ENCODE peak calls at places on chromosomes 5 and 9, in five cellular contexts. N, A, E, H and J are unnamed samples.

GRCh38 chr9:128809036-128809599 is 9.2 kb upstream of the ENDOG start:
- DNase-seq in H (no peak), N (no peak), E (no peak), A (no peak), J (no peak)

GRCh38 chr5:171975262-171975876 is 31.1 kb downstream of the FBXW11 start:
- DNase-seq in E (peak; percentile 20), N (peak; percentile 28), H (no peak), A (no peak), J (no peak)

GRCh38 chr9:13719981-13720380 is 440.5 kb upstream of the MPDZ start:
- DNase-seq in A (no peak), H (no peak), N (no peak), E (peak; percentile 40), J (no peak)

GRCh38 chr5:156094001-156094400 is 233.0 kb upstream of the SGCD start:
- DNase-seq in E (peak; percentile 90), H (no peak), N (no peak), A (no peak), J (peak; percentile 28)

GRCh38 chr9:129561594-129562281 is 59.2 kb downstream of the C9orf50 start:
- DNase-seq in N (no peak), E (no peak), A (no peak), H (no peak), J (no peak)

GRCh38 chr9:97873877-97874276 is 20.9 kb downstream of the FOXE1 start:
- DNase-seq in E (no peak), H (no peak), A (no peak), N (no peak), J (no peak)

GRCh38 chr9:117355542-117355941 is 59.3 kb downstream of the ASTN2 start:
- DNase-seq in N (no peak), H (no peak), E (no peak), A (no peak), J (no peak)

GRCh38 chr9:127318651-127319167 is 54.1 kb downstream of the GARNL3 start:
- DNase-seq in E (peak; percentile 24), H (no peak), A (no peak), N (no peak), J (no peak)

GRCh38 chr9:26081847-26082246 is 403.6 kb upstream of the TUSC1 start:
- DNase-seq in H (no peak), A (no peak), E (no peak), N (no peak), J (no peak)

GRCh38 chr9:127854169-127854833 is at the start of gene ENG:
- DNase-seq in A (no peak), E (peak; percentile 85), H (no peak), N (no peak), J (peak; percentile 92)

GRCh38 chr5:92613546-92613945 is 967.5 kb downstream of the NR2F1-AS1 start:
- DNase-seq in H (no peak), N (no peak), E (no peak), A (no peak), J (no peak)

GRCh38 chr5:168207450-168208029 is 83.9 kb upstream of the WWC1 start:
- DNase-seq in E (no peak), N (no peak), A (no peak), H (no peak), J (no peak)

GRCh38 chr5:14156611-14157493 is 13.7 kb downstream of the TRIO start:
- DNase-seq in A (no peak), E (peak; percentile 80), H (no peak), N (peak; percentile 96), J (peak; percentile 57)

GRCh38 chr9:99059074-99059894 is 45.6 kb upstream of the TGFBR1 start:
- DNase-seq in E (no peak), N (no peak), H (no peak), A (no peak), J (peak; percentile 51)

GRCh38 chr9:117412006-117412715 is 2.7 kb downstream of the ASTN2 start:
- DNase-seq in H (no peak), N (no peak), E (no peak), A (no peak), J (no peak)

GRCh38 chr5:103345461-103345860 is 86.9 kb downstream of the MACIR start:
- DNase-seq in A (no peak), H (no peak), N (no peak), E (no peak), J (no peak)

GRCh38 chr5:143505354-143505753 is 101.9 kb upstream of the NR3C1 start:
- DNase-seq in E (no peak), N (no peak), A (no peak), H (no peak), J (no peak)